ENCODE peak calls at places on chromosomes 6 and 20, in ten cellular contexts. One of them, this sample, is unnamed.

GRCh38 chr6:107660839-107661238 is 163.3 kb downstream of the SCML4 start:
- DNase-seq in glutamatergic neuron: no peak
- DNase-seq in astrocyte of the cerebellum: no peak
- DNase-seq in heart left ventricle: no peak
- DNase-seq in left colon: no peak
- DNase-seq in Caki2: no peak
- DNase-seq in stimulated activated CD4-positive, alpha-beta T cell treated with anti-CD3 and anti-CD28 coated beads, TNF-alpha, amount 100 ng/mL, for 24 hours: no peak
- DNase-seq in fibroblast of lung: no peak
- DNase-seq in brain microvascular endothelial cell: no peak
- DNase-seq in endodermal cell: no peak
- DNase-seq in this sample: no peak

GRCh38 chr6:21143651-21144050 is 449.9 kb upstream of the SOX4 start:
- DNase-seq in glutamatergic neuron: peak
- DNase-seq in astrocyte of the cerebellum: no peak
- DNase-seq in heart left ventricle: no peak
- DNase-seq in left colon: no peak
- DNase-seq in Caki2: no peak
- DNase-seq in stimulated activated CD4-positive, alpha-beta T cell treated with anti-CD3 and anti-CD28 coated beads, TNF-alpha, amount 100 ng/mL, for 24 hours: no peak
- DNase-seq in fibroblast of lung: no peak
- DNase-seq in brain microvascular endothelial cell: no peak
- DNase-seq in endodermal cell: no peak
- DNase-seq in this sample: no peak

GRCh38 chr6:1103945-1104623 is 207.8 kb upstream of the FOXQ1 start:
- DNase-seq in glutamatergic neuron: no peak
- DNase-seq in astrocyte of the cerebellum: no peak
- DNase-seq in heart left ventricle: no peak
- DNase-seq in left colon: no peak
- DNase-seq in Caki2: no peak
- DNase-seq in stimulated activated CD4-positive, alpha-beta T cell treated with anti-CD3 and anti-CD28 coated beads, TNF-alpha, amount 100 ng/mL, for 24 hours: no peak
- DNase-seq in fibroblast of lung: no peak
- DNase-seq in brain microvascular endothelial cell: no peak
- DNase-seq in endodermal cell: peak
- DNase-seq in this sample: no peak

GRCh38 chr20:36821964-36822437 is 48.4 kb upstream of the DSN1 start:
- DNase-seq in glutamatergic neuron: no peak
- DNase-seq in astrocyte of the cerebellum: no peak
- DNase-seq in heart left ventricle: no peak
- DNase-seq in left colon: no peak
- DNase-seq in Caki2: peak
- DNase-seq in stimulated activated CD4-positive, alpha-beta T cell treated with anti-CD3 and anti-CD28 coated beads, TNF-alpha, amount 100 ng/mL, for 24 hours: no peak
- DNase-seq in fibroblast of lung: no peak
- DNase-seq in brain microvascular endothelial cell: no peak
- DNase-seq in endodermal cell: peak
- DNase-seq in this sample: no peak

GRCh38 chr6:165846123-165846966 is 183.3 kb upstream of the PDE10A start:
- DNase-seq in glutamatergic neuron: no peak
- DNase-seq in astrocyte of the cerebellum: no peak
- DNase-seq in heart left ventricle: peak
- DNase-seq in left colon: peak
- DNase-seq in Caki2: no peak
- DNase-seq in stimulated activated CD4-positive, alpha-beta T cell treated with anti-CD3 and anti-CD28 coated beads, TNF-alpha, amount 100 ng/mL, for 24 hours: no peak
- DNase-seq in fibroblast of lung: no peak
- DNase-seq in brain microvascular endothelial cell: no peak
- DNase-seq in endodermal cell: no peak
- DNase-seq in this sample: no peak

GRCh38 chr6:84086545-84087429 is 53.2 kb downstream of the MRAP2 start:
- DNase-seq in glutamatergic neuron: no peak
- DNase-seq in astrocyte of the cerebellum: no peak
- DNase-seq in heart left ventricle: no peak
- DNase-seq in left colon: no peak
- DNase-seq in Caki2: peak
- DNase-seq in stimulated activated CD4-positive, alpha-beta T cell treated with anti-CD3 and anti-CD28 coated beads, TNF-alpha, amount 100 ng/mL, for 24 hours: no peak
- DNase-seq in fibroblast of lung: no peak
- DNase-seq in brain microvascular endothelial cell: no peak
- DNase-seq in endodermal cell: peak
- DNase-seq in this sample: no peak

GRCh38 chr6:36382976-36383375 is 4.5 kb downstream of the ETV7 start:
- DNase-seq in glutamatergic neuron: no peak
- DNase-seq in astrocyte of the cerebellum: no peak
- DNase-seq in heart left ventricle: no peak
- DNase-seq in left colon: no peak
- DNase-seq in Caki2: no peak
- DNase-seq in stimulated activated CD4-positive, alpha-beta T cell treated with anti-CD3 and anti-CD28 coated beads, TNF-alpha, amount 100 ng/mL, for 24 hours: no peak
- DNase-seq in fibroblast of lung: no peak
- DNase-seq in brain microvascular endothelial cell: no peak
- DNase-seq in endodermal cell: no peak
- DNase-seq in this sample: no peak

GRCh38 chr6:37489697-37490336 is 9.9 kb downstream of the CCDC167 start:
- DNase-seq in glutamatergic neuron: no peak
- DNase-seq in astrocyte of the cerebellum: no peak
- DNase-seq in heart left ventricle: no peak
- DNase-seq in left colon: no peak
- DNase-seq in Caki2: no peak
- DNase-seq in stimulated activated CD4-positive, alpha-beta T cell treated with anti-CD3 and anti-CD28 coated beads, TNF-alpha, amount 100 ng/mL, for 24 hours: no peak
- DNase-seq in fibroblast of lung: no peak
- DNase-seq in brain microvascular endothelial cell: peak
- DNase-seq in endodermal cell: peak
- DNase-seq in this sample: no peak

GRCh38 chr6:4381379-4381778 is 246.0 kb upstream of the ECI2 start:
- DNase-seq in glutamatergic neuron: no peak
- DNase-seq in astrocyte of the cerebellum: no peak
- DNase-seq in heart left ventricle: no peak
- DNase-seq in left colon: no peak
- DNase-seq in Caki2: no peak
- DNase-seq in stimulated activated CD4-positive, alpha-beta T cell treated with anti-CD3 and anti-CD28 coated beads, TNF-alpha, amount 100 ng/mL, for 24 hours: no peak
- DNase-seq in fibroblast of lung: peak
- DNase-seq in brain microvascular endothelial cell: peak
- DNase-seq in endodermal cell: no peak
- DNase-seq in this sample: no peak

GRCh38 chr6:36805917-36806316 is 33.3 kb downstream of the CPNE5 start:
- DNase-seq in glutamatergic neuron: no peak
- DNase-seq in astrocyte of the cerebellum: no peak
- DNase-seq in heart left ventricle: no peak
- DNase-seq in left colon: no peak
- DNase-seq in Caki2: no peak
- DNase-seq in stimulated activated CD4-positive, alpha-beta T cell treated with anti-CD3 and anti-CD28 coated beads, TNF-alpha, amount 100 ng/mL, for 24 hours: no peak
- DNase-seq in fibroblast of lung: no peak
- DNase-seq in brain microvascular endothelial cell: no peak
- DNase-seq in endodermal cell: peak
- DNase-seq in this sample: no peak

GRCh38 chr20:14751191-14751590 is 413.8 kb upstream of the FLRT3 start:
- DNase-seq in glutamatergic neuron: no peak
- DNase-seq in astrocyte of the cerebellum: no peak
- DNase-seq in heart left ventricle: no peak
- DNase-seq in left colon: no peak
- DNase-seq in Caki2: no peak
- DNase-seq in stimulated activated CD4-positive, alpha-beta T cell treated with anti-CD3 and anti-CD28 coated beads, TNF-alpha, amount 100 ng/mL, for 24 hours: no peak
- DNase-seq in fibroblast of lung: no peak
- DNase-seq in brain microvascular endothelial cell: no peak
- DNase-seq in endodermal cell: no peak
- DNase-seq in this sample: no peak

GRCh38 chr6:90144928-90145520 is 151.6 kb downstream of the BACH2 start:
- DNase-seq in glutamatergic neuron: no peak
- DNase-seq in astrocyte of the cerebellum: no peak
- DNase-seq in heart left ventricle: no peak
- DNase-seq in left colon: no peak
- DNase-seq in Caki2: no peak
- DNase-seq in stimulated activated CD4-positive, alpha-beta T cell treated with anti-CD3 and anti-CD28 coated beads, TNF-alpha, amount 100 ng/mL, for 24 hours: no peak
- DNase-seq in fibroblast of lung: peak
- DNase-seq in brain microvascular endothelial cell: no peak
- DNase-seq in endodermal cell: no peak
- DNase-seq in this sample: no peak

GRCh38 chr20:60804240-60804917 is 447.7 kb upstream of the CDH4 start:
- DNase-seq in glutamatergic neuron: no peak
- DNase-seq in astrocyte of the cerebellum: no peak
- DNase-seq in heart left ventricle: no peak
- DNase-seq in left colon: no peak
- DNase-seq in Caki2: no peak
- DNase-seq in stimulated activated CD4-positive, alpha-beta T cell treated with anti-CD3 and anti-CD28 coated beads, TNF-alpha, amount 100 ng/mL, for 24 hours: no peak
- DNase-seq in fibroblast of lung: no peak
- DNase-seq in brain microvascular endothelial cell: no peak
- DNase-seq in endodermal cell: peak
- DNase-seq in this sample: no peak